ENCODE peak calls at places on chromosome 4, in seven cellular contexts. R is cardiac muscle cell; Q is Peyer's patch; O is sigmoid colon; U is CD8-positive, alpha-beta memory T cell; N is H9; W is lung. M is an unnamed sample.
A peak's percentile ranks its signal among the peaks of the same experiment; 100 is the strongest.

GRCh38 chr4:48243429-48243828 is 26.2 kb downstream of the TEC start:
- DNase-seq in R (no peak), N (no peak), W (no peak), Q (no peak), U (no peak), O (no peak), M (no peak)

GRCh38 chr4:113350576-113350975 is 301.1 kb downstream of the ANK2 start:
- DNase-seq in R (no peak), N (no peak), W (no peak), U (no peak), O (no peak), Q (no peak), M (no peak)

GRCh38 chr4:130029442-130029841 is 933.5 kb downstream of the C4orf33 start:
- DNase-seq in U (no peak), R (no peak), Q (no peak), N (no peak), O (no peak), W (no peak), M (no peak)

GRCh38 chr4:25837107-25837506 is 25.7 kb downstream of the SEL1L3 start:
- DNase-seq in W (no peak), R (no peak), N (no peak), O (no peak), Q (no peak), U (no peak), M (no peak)

GRCh38 chr4:74449571-74450297 is 4.8 kb downstream of the AREG start:
- DNase-seq in W (no peak), N (no peak), Q (no peak), U (no peak), R (peak; percentile 55), O (no peak), M (no peak)

GRCh38 chr4:41631538-41631937 is 93.6 kb downstream of the LIMCH1 start:
- DNase-seq in N (no peak), O (no peak), W (no peak), R (no peak), U (no peak), Q (no peak), M (no peak)

GRCh38 chr4:155705664-155706063 is 39.0 kb downstream of the GUCY1A1 start:
- DNase-seq in W (no peak), U (no peak), N (no peak), O (no peak), R (peak; percentile 70), Q (no peak), M (no peak)

GRCh38 chr4:184437988-184438774 is 36.2 kb downstream of the IRF2 start:
- DNase-seq in R (no peak), Q (no peak), O (no peak), N (no peak), U (no peak), W (no peak), M (no peak)

GRCh38 chr4:183097251-183098079 is 1.6 kb upstream of the WWC2 start:
- DNase-seq in Q (no peak), R (peak; percentile 50), N (peak; percentile 65), W (no peak), U (peak; percentile 11), O (no peak), M (peak; percentile 3)

GRCh38 chr4:77073106-77073858 is 2.5 kb downstream of the CCNI start:
- DNase-seq in U (no peak), N (no peak), R (peak; percentile 59), W (no peak), O (no peak), Q (no peak), M (no peak)

GRCh38 chr4:74805601-74806000 is 11.3 kb upstream of the BTC start:
- DNase-seq in Q (no peak), O (no peak), R (peak; percentile 77), N (no peak), W (no peak), U (no peak), M (no peak)

GRCh38 chr4:41432889-41433288 is 105.1 kb upstream of the LIMCH1 start:
- DNase-seq in W (no peak), R (peak; percentile 89), O (no peak), Q (no peak), N (peak; percentile 55), U (no peak), M (no peak)

GRCh38 chr4:85370400-85371032 is 104.4 kb upstream of the ARHGAP24 start:
- DNase-seq in O (no peak), R (peak; percentile 67), U (no peak), Q (peak; percentile 38), W (no peak), N (peak; percentile 49), M (no peak)

GRCh38 chr4:159926871-159927270 is 824.0 kb downstream of the RAPGEF2 start:
- DNase-seq in U (no peak), O (no peak), N (no peak), Q (no peak), W (no peak), R (no peak), M (no peak)

GRCh38 chr4:102420563-102421221 is 75.4 kb upstream of the SLC39A8 start:
- DNase-seq in O (no peak), W (no peak), N (no peak), Q (no peak), R (no peak), U (no peak), M (no peak)

GRCh38 chr4:57424231-57424897 is 314.2 kb upstream of the IGFBP7 start:
- DNase-seq in W (no peak), U (no peak), O (no peak), N (no peak), R (peak; percentile 72), Q (no peak), M (no peak)

GRCh38 chr4:153645183-153645582 is 38.9 kb upstream of the TLR2 start:
- DNase-seq in W (no peak), N (no peak), O (no peak), Q (no peak), R (no peak), U (no peak), M (no peak)
- H3K27me3 ChIP-seq in W (no peaks in the 10 kb centered on the region), N (no peaks in the 10 kb centered on the region), O (no peaks in the 10 kb centered on the region), Q (no peaks in the 10 kb centered on the region), R (no peaks in the 10 kb centered on the region), U (no peaks in the 10 kb centered on the region), M (no peaks in the 10 kb centered on the region)

DNA sequence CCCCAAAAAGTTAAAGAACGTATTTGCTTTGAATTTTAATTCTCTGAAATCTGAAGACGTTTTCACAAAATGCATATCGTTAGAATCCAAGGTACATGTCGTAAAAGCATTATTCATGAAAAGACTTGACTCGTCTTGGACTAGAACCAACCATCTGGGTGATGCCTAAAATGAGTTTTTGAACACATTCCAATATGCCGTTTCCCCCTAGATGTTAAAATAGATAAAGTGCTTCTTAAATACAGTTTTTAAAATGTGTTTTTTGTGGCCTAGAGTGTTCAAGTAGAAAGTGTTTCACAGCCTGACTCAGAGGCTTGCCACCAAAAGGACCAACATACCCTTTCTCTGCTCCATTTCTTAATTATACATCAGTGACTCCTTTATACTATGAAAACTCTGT is 48.6 kb downstream of the PRKG2 start:
- DNase-seq in N (no peak), Q (no peak), U (no peak), O (no peak), R (no peak), W (no peak), M (no peak)
- H3K27ac ChIP-seq in N (no peak overlapping the region), Q (no peak overlapping the region), U (no peak overlapping the region), O (no peak overlapping the region), R (no peak overlapping the region), W (no peak overlapping the region), M (no peak overlapping the region)

DNA sequence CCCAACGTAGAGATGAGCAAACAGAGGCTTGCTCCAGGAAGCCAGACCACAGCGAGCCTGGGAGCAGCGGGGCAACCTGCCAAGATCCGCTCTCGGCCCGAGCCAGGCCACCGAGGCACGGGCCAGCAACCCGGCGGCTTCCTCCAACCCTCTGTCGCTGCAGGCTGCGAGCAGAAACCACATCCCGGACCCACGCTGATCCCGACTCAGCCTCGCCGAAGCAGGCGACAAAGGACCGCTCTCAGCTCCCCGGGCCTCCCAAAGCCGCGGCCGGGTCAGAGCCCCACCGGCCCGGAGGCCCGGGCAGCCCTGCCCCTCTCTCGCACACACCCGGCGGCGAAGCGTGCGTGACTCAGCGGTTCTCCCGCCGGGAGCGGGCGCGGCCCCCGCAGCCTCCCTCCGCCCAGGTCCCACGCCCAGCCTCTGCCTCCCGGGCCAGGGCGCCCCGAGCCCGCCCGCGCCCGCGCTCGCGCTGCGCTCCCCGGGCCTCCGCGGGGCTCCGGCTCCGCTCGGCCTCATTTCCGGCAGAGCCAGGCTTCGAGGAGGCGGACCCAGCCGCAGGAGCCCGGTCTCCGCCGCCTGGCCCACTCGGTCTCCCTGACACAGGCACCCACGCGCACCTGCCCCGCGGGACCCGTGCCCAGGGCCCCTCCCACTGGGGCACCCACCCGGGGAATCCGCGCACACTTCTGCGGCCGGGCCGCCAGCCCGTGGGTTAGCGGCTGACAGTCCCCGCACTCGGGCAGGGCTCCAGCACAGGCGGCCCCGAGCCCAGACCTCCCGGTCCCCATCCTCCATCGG is 1.7 kb downstream of the PPP2R2C start:
- DNase-seq in W (no peak), Q (no peak), R (peak; percentile 64), U (no peak), O (peak; percentile 75), N (peak; percentile 44), M (no peak)
- H3K27me3 ChIP-seq in W (peaks cover 27% of the 10 kb centered on the region), Q (peaks cover 10% of the 10 kb centered on the region), R (peaks cover 92% of the 10 kb centered on the region), U (peaks cover 16% of the 10 kb centered on the region), O (peaks cover 82% of the 10 kb centered on the region), N (peaks cover 15% of the 10 kb centered on the region), M (peaks cover 58% of the 10 kb centered on the region)

DNA sequence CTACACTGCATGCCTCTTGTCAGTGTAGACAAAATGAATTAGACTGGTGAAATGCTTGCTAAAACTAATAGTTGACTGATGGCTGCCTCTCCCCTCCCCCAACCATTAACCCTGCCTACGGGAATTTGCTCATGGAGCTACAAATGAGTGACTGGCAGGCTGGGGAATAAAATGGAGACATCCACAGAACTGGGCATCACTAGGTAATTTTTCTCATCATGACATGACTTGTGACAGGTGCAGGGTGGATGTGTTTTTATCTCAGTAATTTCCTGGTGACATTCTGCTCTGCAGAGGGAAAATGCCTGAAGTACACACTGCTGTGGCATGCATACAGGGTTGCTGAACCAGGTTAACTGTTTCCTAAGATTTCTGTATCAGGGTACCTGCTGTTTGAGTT is 376.1 kb upstream of the LCORL start:
- DNase-seq in U (no peak), O (no peak), R (no peak), W (no peak), Q (no peak), N (no peak), M (no peak)
- H3K27ac ChIP-seq in U (no peak overlapping the region), O (no peak overlapping the region), R (no peak overlapping the region), W (no peak overlapping the region), Q (no peak overlapping the region), N (no peak overlapping the region), M (no peak overlapping the region)

GRCh38 chr4:3747582-3747906 is 18.6 kb upstream of the ADRA2C start:
- DNase-seq in N (peak; percentile 85), Q (no peak), U (no peak), W (no peak), R (peak; percentile 4), O (no peak), M (no peak)
- H3K27me3 ChIP-seq in N (no peaks in the 10 kb centered on the region), Q (no peaks in the 10 kb centered on the region), U (peaks cover 15% of the 10 kb centered on the region), W (peaks cover 10% of the 10 kb centered on the region), R (peaks cover 19% of the 10 kb centered on the region), O (peaks cover 82% of the 10 kb centered on the region), M (peaks cover 20% of the 10 kb centered on the region)

DNA sequence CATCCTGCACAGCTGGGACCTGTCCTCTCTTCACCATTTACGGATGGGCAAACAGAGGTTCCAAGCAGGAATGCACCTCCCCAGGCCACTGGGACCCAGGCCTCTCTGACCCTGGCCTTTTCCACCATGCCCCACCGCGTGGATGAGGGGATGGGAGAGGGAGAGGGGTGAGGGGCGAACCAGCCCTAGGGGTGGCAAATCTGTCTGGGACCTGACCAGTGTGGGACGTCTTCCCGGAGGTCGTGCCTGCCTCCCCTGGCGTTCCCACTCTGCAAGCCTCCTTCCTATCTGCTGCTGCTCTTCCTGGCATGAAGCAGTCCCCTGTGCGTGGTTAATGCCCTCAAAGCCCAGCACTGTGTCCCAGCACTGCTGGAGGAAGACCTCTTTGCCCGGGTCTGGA is 35.9 kb downstream of the ABLIM2 start:
- DNase-seq in W (no peak), Q (no peak), O (no peak), U (no peak), R (no peak), N (no peak), M (no peak)
- H3K27ac ChIP-seq in W (no peak overlapping the region), Q (no peak overlapping the region), O (no peak overlapping the region), U (no peak overlapping the region), R (no peak overlapping the region), N (no peak overlapping the region), M (no peak overlapping the region)

M was measured in CD4-positive, alpha-beta T cell.